ENCODE peak calls at places on chromosome 1, in five cellular contexts. Z is NCI-H82, I is lung, G is dermis microvascular lymphatic vessel endothelial cell, C is foreskin melanocyte. R is an unnamed sample.

GRCh38 chr1:226100436-226101347 is 38.2 kb downstream of the H3-3A start:
- DNase-seq in C (no peak), Z (peak), I (no peak), G (peak), R (peak)

GRCh38 chr1:245648749-245649517 is 494.1 kb downstream of the KIF26B start:
- DNase-seq in C (no peak), I (no peak), G (no peak), Z (no peak), R (no peak)

GRCh38 chr1:89810302-89810701 is 10.5 kb upstream of the LRRC8D start:
- DNase-seq in Z (no peak), C (no peak), G (no peak), I (no peak), R (no peak)

GRCh38 chr1:159079518-159079917 is 3.0 kb upstream of the AIM2 start:
- DNase-seq in Z (no peak), G (no peak), C (no peak), I (no peak), R (no peak)

GRCh38 chr1:176165573-176165972 is 41.5 kb downstream of the COP1 start:
- DNase-seq in C (no peak), Z (peak), I (no peak), G (no peak), R (no peak)

GRCh38 chr1:91510754-91511153 is 10.1 kb downstream of the CDC7 start:
- DNase-seq in G (no peak), Z (no peak), C (no peak), I (no peak), R (no peak)

GRCh38 chr1:192951961-192952460 is 107.1 kb downstream of the UCHL5 start:
- DNase-seq in Z (no peak), I (no peak), C (peak), G (peak), R (peak)

GRCh38 chr1:20361805-20362381 is 71.2 kb downstream of the VWA5B1 start:
- DNase-seq in G (peak), Z (peak), I (peak), C (no peak), R (peak)

GRCh38 chr1:43858324-43858723 is 75.3 kb upstream of the ARTN start:
- DNase-seq in G (no peak), I (peak), Z (peak), C (no peak), R (peak)

R was measured in HTR-8/SVneo.